ENCODE peak calls at places on chromosomes 13 and 19, in four cellular contexts. E is GM06990; A is lung; S is CD8-positive, alpha-beta memory T cell. T is an unnamed sample.

GRCh38 chr19:28656644-28657043 is 556.3 kb downstream of the UQCRFS1 start:
- DNase-seq in E (no peak), A (no peak), S (no peak), T (no peak)

GRCh38 chr13:51793570-51794273 is 10.2 kb downstream of the DHRS12 start:
- DNase-seq in E (peak), S (no peak), A (no peak), T (no peak)

GRCh38 chr19:39146091-39146490 is 20.5 kb downstream of the PAK4 start:
- DNase-seq in A (no peak), E (no peak), S (no peak), T (no peak)

GRCh38 chr19:40263440-40264313 is 21.5 kb downstream of the AKT2 start:
- DNase-seq in S (no peak), E (no peak), A (no peak), T (no peak)

GRCh38 chr13:31767175-31767900 is 28.0 kb downstream of the RXFP2 start:
- DNase-seq in S (no peak), A (no peak), E (no peak), T (no peak)

GRCh38 chr19:15260939-15261338 is 28.7 kb upstream of the EPHX3 start:
- DNase-seq in A (no peak), E (no peak), S (no peak), T (no peak)

GRCh38 chr19:48837081-48837524 is 812 bp upstream of the HSD17B14 start:
- DNase-seq in E (peak), A (peak), S (peak), T (peak)

GRCh38 chr19:43618921-43619261 is 538 bp downstream of the ZNF428 start:
- DNase-seq in E (no peak), A (no peak), S (no peak), T (peak)

GRCh38 chr19:35216833-35217707 is 11.5 kb downstream of the FAM187B start:
- DNase-seq in E (peak), S (peak), A (no peak), T (peak)

GRCh38 chr13:36219883-36220282 is 5.5 kb upstream of the SOHLH2 start:
- DNase-seq in A (no peak), S (no peak), E (no peak), T (no peak)

GRCh38 chr13:40490086-40490723 is 176.2 kb downstream of the FOXO1 start:
- DNase-seq in E (no peak), S (peak), A (no peak), T (no peak)

GRCh38 chr19:41698746-41699230 is 9.6 kb upstream of the CEACAM5 start:
- DNase-seq in E (no peak), A (no peak), S (no peak), T (no peak)

DNA sequence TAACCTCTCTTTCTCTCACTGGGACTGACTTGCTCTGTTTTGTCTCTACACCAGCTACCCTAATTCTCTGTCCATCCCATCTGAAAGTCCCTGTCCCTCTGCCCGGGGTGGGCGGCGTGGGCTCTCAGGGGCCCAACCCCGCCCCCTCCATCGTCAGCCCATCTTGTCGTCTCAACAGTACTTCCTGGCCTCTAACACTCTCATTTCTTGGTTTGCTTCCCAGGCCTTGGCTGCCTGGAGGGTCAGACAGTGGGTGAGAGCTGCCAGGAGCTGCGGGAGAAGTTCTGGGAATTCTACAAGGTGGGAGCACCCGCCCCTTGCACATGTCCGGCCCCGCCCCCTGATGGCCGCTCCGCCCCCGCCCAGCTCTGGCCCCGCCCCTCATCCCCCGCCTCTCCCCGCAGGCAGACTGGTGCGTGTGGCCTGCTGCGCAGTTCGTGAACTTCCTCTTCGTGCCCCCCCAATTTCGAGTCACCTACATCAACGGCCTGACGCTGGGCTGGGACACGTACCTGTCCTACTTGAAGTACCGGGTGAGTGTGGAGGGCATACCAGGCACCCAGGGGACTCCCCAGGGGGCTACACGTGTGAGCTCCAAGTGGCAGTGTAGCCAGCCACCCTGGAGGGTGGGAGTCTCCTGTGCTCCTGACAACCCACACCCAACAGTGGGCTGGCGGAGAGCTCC is 1.7 kb downstream of the MPV17L2 start:
- DNase-seq in A (no peak), S (no peak), E (peak), T (peak)
- H3K4me3 ChIP-seq in A (no peak), S (peak), E (peak), T (no peak)

GRCh38 chr19:1324249-1324791 is 38.6 kb downstream of the EFNA2 start:
- DNase-seq in S (no peak), E (no peak), A (no peak), T (no peak)

GRCh38 chr19:1327125-1327524 is 41.5 kb downstream of the EFNA2 start:
- DNase-seq in S (no peak), E (no peak), A (no peak), T (no peak)

GRCh38 chr19:1324792-1325567 is 39.3 kb downstream of the EFNA2 start:
- DNase-seq in E (no peak), S (peak), A (peak), T (peak)

GRCh38 chr19:1322198-1322981 is 36.7 kb downstream of the EFNA2 start:
- DNase-seq in E (no peak), S (no peak), A (no peak), T (no peak)

GRCh38 chr19:1325568-1326294 is 40.1 kb downstream of the EFNA2 start:
- DNase-seq in S (no peak), A (no peak), E (no peak), T (no peak)
- H3K4me3 ChIP-seq in S (no peak), A (no peak), E (no peak), T (peak)

GRCh38 chr19:45560686-45561085 is 23.9 kb downstream of the OPA3 start:
- DNase-seq in E (no peak), S (no peak), A (no peak), T (no peak)

GRCh38 chr19:45560038-45560437 is 24.6 kb downstream of the OPA3 start:
- DNase-seq in S (no peak), A (no peak), E (no peak), T (no peak)

GRCh38 chr19:45567609-45568008 is 17.0 kb downstream of the OPA3 start:
- DNase-seq in E (no peak), S (no peak), A (no peak), T (no peak)

GRCh38 chr19:45568732-45569131 is 15.9 kb downstream of the OPA3 start:
- DNase-seq in S (no peak), E (no peak), A (no peak), T (no peak)

GRCh38 chr19:45564131-45564780 is 20.3 kb downstream of the OPA3 start:
- DNase-seq in E (no peak), S (no peak), A (no peak), T (no peak)
- H3K4me3 ChIP-seq in E (no peak), S (no peak), A (no peak), T (no peak)

GRCh38 chr19:13062317-13062716 is 40.3 kb downstream of the LYL1 start:
- DNase-seq in E (no peak), S (no peak), A (no peak), T (no peak)

GRCh38 chr19:13058951-13059660 is 43.6 kb downstream of the LYL1 start:
- DNase-seq in E (no peak), S (no peak), A (no peak), T (peak)

GRCh38 chr19:13060964-13061927 is 41.4 kb downstream of the LYL1 start:
- DNase-seq in E (peak), S (peak), A (peak), T (peak)

GRCh38 chr19:13057744-13058143 is 44.9 kb downstream of the LYL1 start:
- DNase-seq in A (no peak), S (no peak), E (no peak), T (no peak)

GRCh38 chr19:13060233-13060963 is 42.3 kb downstream of the LYL1 start:
- DNase-seq in A (no peak), E (no peak), S (no peak), T (peak)
- H3K4me3 ChIP-seq in A (no peak), E (no peak), S (no peak), T (peak)